ENCODE peak calls at places on chromosomes 3 and 15, in five cellular contexts. X is Peyer's patch, T is hepatocyte, Y is upper lobe of left lung, O is A549. Q is an unnamed sample.

GRCh38 chr3:79769234-79769633 is 1.4 kb upstream of the ROBO1 start:
- DNase-seq in X (no peak), T (no peak), Y (no peak), O (no peak), Q (no peak)

GRCh38 chr15:25987638-25988037 is 124.5 kb upstream of the ATP10A start:
- DNase-seq in X (no peak), T (no peak), Y (no peak), O (no peak), Q (no peak)

GRCh38 chr3:29705906-29706507 is 425.1 kb downstream of the RBMS3 start:
- DNase-seq in X (no peak), T (no peak), Y (no peak), O (no peak), Q (no peak)

GRCh38 chr3:36895488-36896409 is 49.1 kb downstream of the TRANK1 start:
- DNase-seq in X (no peak), T (no peak), Y (no peak), O (no peak), Q (no peak)

GRCh38 chr3:12898290-12898979 is 57.1 kb upstream of the RPL32 start:
- DNase-seq in X (no peak), T (no peak), Y (no peak), O (no peak), Q (no peak)

GRCh38 chr3:130395916-130396315 is 50.4 kb downstream of the COL6A5 start:
- DNase-seq in X (no peak), T (peak; percentile 43), Y (no peak), O (peak; percentile 15), Q (peak; percentile 54)

GRCh38 chr3:16639806-16640205 is 34.6 kb upstream of the DAZL start:
- DNase-seq in X (no peak), T (no peak), Y (no peak), O (no peak), Q (no peak)

GRCh38 chr3:119781330-119782198 is at the start of gene NR1I2:
- DNase-seq in X (no peak), T (peak; percentile 33), Y (no peak), O (no peak), Q (no peak)

GRCh38 chr3:12803371-12803770 is 6.9 kb downstream of the CAND2 start:
- DNase-seq in X (no peak), T (no peak), Y (no peak), O (no peak), Q (no peak)

GRCh38 chr15:45212493-45212892 is 24.7 kb upstream of the SHF start:
- DNase-seq in X (no peak), T (no peak), Y (no peak), O (no peak), Q (no peak)

GRCh38 chr3:144875251-144875650 is 903.6 kb downstream of the DIPK2A start:
- DNase-seq in X (no peak), T (no peak), Y (no peak), O (no peak), Q (no peak)

GRCh38 chr15:85667491-85668424 is 127.0 kb downstream of the KLHL25 start:
- DNase-seq in X (no peak), T (peak; percentile 85), Y (no peak), O (peak; percentile 95), Q (peak; percentile 91)

GRCh38 chr3:39038165-39038564 is 13.6 kb downstream of the SCN11A start:
- DNase-seq in X (no peak), T (no peak), Y (no peak), O (no peak), Q (no peak)

GRCh38 chr3:140091143-140091542 is 156.2 kb downstream of the CLSTN2 start:
- DNase-seq in X (no peak), T (peak; percentile 11), Y (no peak), O (no peak), Q (no peak)

GRCh38 chr3:53150247-53151085 is 10.5 kb upstream of the PRKCD start:
- DNase-seq in X (no peak), T (no peak), Y (no peak), O (peak; percentile 22), Q (peak; percentile 27)

GRCh38 chr15:37995461-37996347 is 61.3 kb downstream of the TMCO5A start:
- DNase-seq in X (no peak), T (peak; percentile 71), Y (no peak), O (peak; percentile 65), Q (peak; percentile 42)

GRCh38 chr3:185824467-185825378 is at the start of gene IGF2BP2:
- DNase-seq in X (no peak), T (peak; percentile 95), Y (peak; percentile 95), O (peak; percentile 70), Q (peak; percentile 65)

GRCh38 chr3:66816110-66816761 is 181.9 kb upstream of the KBTBD8 start:
- DNase-seq in X (no peak), T (peak; percentile 71), Y (no peak), O (peak; percentile 47), Q (peak; percentile 30)

GRCh38 chr3:42527368-42527917 is 25.0 kb downstream of the VIPR1 start:
- DNase-seq in X (no peak), T (no peak), Y (no peak), O (no peak), Q (no peak)

GRCh38 chr15:92294759-92295158 is 98.9 kb upstream of the ST8SIA2 start:
- DNase-seq in X (no peak), T (no peak), Y (no peak), O (no peak), Q (no peak)

GRCh38 chr15:37978231-37978630 is 43.8 kb downstream of the TMCO5A start:
- DNase-seq in X (no peak), T (no peak), Y (peak; percentile 14), O (no peak), Q (no peak)

GRCh38 chr15:82894971-82895520 is 57.5 kb downstream of the HOMER2 start:
- DNase-seq in X (no peak), T (no peak), Y (no peak), O (no peak), Q (no peak)

GRCh38 chr15:57625703-57626448 is 34.2 kb downstream of the MYZAP start:
- DNase-seq in X (no peak), T (no peak), Y (no peak), O (no peak), Q (no peak)

DNA sequence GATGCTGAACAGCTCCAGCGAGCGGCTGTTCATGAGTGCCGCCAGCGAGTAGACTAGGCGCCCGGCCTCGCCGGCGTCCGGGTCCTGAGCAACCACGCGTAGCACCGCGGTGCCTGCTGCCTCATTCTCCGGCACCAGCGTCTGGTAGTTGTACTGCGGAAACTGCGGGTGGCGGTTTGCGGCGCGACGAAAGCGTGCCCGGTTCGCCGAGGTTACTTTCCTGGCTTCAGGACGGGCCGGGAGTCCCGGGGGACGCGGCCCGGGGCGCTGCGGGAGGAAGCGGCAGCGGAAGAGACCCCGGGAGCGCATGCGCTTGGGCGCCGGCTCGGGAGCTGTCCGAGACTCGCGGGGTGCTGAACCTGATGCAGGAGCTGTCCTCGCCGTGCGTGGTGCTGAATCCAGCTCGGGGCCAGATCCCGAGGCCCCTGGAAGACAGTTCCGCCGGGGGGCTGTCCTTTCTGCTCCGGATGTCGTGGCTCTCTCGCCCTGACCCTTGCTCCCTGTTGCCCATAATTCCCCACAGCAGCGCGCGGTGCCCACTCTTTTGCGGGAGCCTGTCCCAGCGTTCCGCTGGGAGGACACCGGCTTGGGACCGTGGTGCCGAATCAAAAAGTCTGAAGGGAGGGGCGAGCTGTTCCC is 1.1 kb downstream of the CELSR3 start:
- DNase-seq in X (peak; percentile 50), T (peak; percentile 85), Y (peak; percentile 94), O (peak; percentile 32), Q (peak; percentile 58)
- H3K27ac ChIP-seq in X (no peak overlapping the region), T (no peak overlapping the region), Y (no peak overlapping the region), O (no peak overlapping the region), Q (peak overlapping the region; percentile 95)

DNA sequence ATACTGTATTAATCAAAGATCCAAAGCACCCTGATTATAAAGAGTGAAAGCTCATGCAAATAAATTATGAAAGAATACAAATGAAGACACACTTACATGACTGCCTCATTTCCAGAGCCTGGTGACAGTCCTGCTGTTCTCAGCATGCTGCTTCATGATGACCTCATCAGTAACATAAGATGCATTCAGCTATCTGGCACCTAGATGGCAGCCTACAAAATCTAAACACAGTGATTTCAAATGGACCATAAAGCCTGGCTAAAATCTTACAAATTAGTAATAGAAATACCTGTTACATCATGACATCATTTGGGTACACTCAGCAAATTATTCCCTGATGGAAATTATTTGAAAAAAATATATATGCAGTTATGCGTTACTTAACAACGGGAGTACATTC is 207.0 kb downstream of the EPHA3 start:
- DNase-seq in X (no peak), T (peak; percentile 58), Y (no peak), O (peak; percentile 14), Q (peak; percentile 4)
- TF ChIP-seq CTCF in X (no peak), T (peak; percentile 53), Y (no peak), O (no peak), Q (peak; percentile 8)

DNA sequence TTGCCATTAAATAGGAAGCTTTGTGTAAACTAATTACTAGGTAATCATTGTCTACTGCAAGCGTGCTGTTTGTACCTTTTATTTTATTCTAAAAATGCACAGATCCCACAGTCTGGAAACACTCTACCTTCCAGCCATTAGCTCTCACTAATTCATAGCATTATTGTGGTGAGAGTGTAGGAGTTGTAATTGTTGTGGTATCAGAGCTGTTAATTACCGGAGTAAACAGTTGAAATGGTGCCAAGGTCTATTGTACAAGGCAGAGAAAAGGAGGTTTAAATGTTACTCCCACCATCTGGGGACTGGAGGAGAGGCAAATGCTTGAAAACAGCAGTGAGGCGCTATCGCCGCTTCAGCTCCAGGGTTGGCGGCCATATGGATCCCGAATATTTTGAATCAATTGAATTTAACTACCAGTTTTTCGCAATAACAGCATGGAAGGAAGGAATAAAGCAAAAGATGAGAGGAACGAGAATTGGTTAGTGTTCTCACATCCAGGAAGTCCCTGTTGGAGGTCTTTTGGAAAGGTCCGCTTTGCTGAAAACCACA is 113.1 kb upstream of the C15orf61 start:
- DNase-seq in X (no peak), T (no peak), Y (no peak), O (no peak), Q (no peak)
- H3K27ac ChIP-seq in X (no peak overlapping the region), T (no peak overlapping the region), Y (no peak overlapping the region), O (no peak overlapping the region), Q (no peak overlapping the region)

GRCh38 chr3:52012699-52013098 is 17.0 kb upstream of the RPL29 start:
- DNase-seq in X (no peak), T (no peak), Y (no peak), O (no peak), Q (no peak)

GRCh38 chr3:52015431-52016256 is 19.9 kb upstream of the RPL29 start:
- DNase-seq in X (no peak), T (no peak), Y (no peak), O (no peak), Q (no peak)

GRCh38 chr3:52017467-52018065 is 21.9 kb upstream of the RPL29 start:
- DNase-seq in X (no peak), T (no peak), Y (no peak), O (no peak), Q (no peak)

GRCh38 chr3:52013802-52014598 is 18.3 kb upstream of the RPL29 start:
- DNase-seq in X (no peak), T (no peak), Y (no peak), O (no peak), Q (no peak)

GRCh38 chr3:52014613-52015012 is 18.9 kb upstream of the RPL29 start:
- DNase-seq in X (no peak), T (peak; percentile 40), Y (no peak), O (no peak), Q (no peak)
- TF ChIP-seq CTCF in X (no peak), T (peak; percentile 20), Y (no peak), O (no peak), Q (no peak)

GRCh38 chr15:42012241-42012640 is 8.6 kb downstream of the PLA2G4E start:
- DNase-seq in X (no peak), T (peak; percentile 77), Y (peak; percentile 14), O (no peak), Q (no peak)
- H3K27ac ChIP-seq in X (no peak overlapping the region), T (peak overlapping the region; percentile 82), Y (peak overlapping the region; percentile 47), O (no peak overlapping the region), Q (no peak overlapping the region)

GRCh38 chr3:134039161-134039862 is 9.6 kb upstream of the SLCO2A1 start:
- DNase-seq in X (no peak), T (peak; percentile 82), Y (peak; percentile 20), O (no peak), Q (peak; percentile 20)
- TF ChIP-seq CTCF in X (peak; percentile 31), T (peak; percentile 18), Y (peak; percentile 21), O (no peak), Q (no peak)

Q was measured in RWPE1.